ENCODE peak calls at places on chromosomes 13 and 19, in five cellular contexts. One of them, this sample, is unnamed.

GRCh38 chr13:95301135-95301946 is at the start of gene ABCC4:
- DNase-seq in mammary epithelial cell: peak; percentile 72
- DNase-seq in ascending aorta: no peak
- DNase-seq in tibial artery: peak; percentile 73
- DNase-seq in HCT116: peak; percentile 53
- DNase-seq in this sample: peak; percentile 68

GRCh38 chr13:71864094-71864980 is 2.7 kb downstream of the DACH1 start:
- DNase-seq in mammary epithelial cell: peak; percentile 1
- DNase-seq in tibial artery: no peak
- DNase-seq in HCT116: no peak
- DNase-seq in ascending aorta: no peak
- DNase-seq in this sample: no peak

GRCh38 chr13:38166121-38166520 is 183.5 kb upstream of the UFM1 start:
- DNase-seq in mammary epithelial cell: no peak
- DNase-seq in HCT116: no peak
- DNase-seq in ascending aorta: no peak
- DNase-seq in tibial artery: no peak
- DNase-seq in this sample: peak; percentile 23

GRCh38 chr13:75091707-75092106 is 390.3 kb downstream of the TBC1D4 start:
- DNase-seq in ascending aorta: no peak
- DNase-seq in HCT116: no peak
- DNase-seq in mammary epithelial cell: no peak
- DNase-seq in tibial artery: no peak
- DNase-seq in this sample: no peak

GRCh38 chr13:40187324-40187795 is 479.1 kb downstream of the FOXO1 start:
- DNase-seq in mammary epithelial cell: no peak
- DNase-seq in ascending aorta: no peak
- DNase-seq in HCT116: no peak
- DNase-seq in tibial artery: no peak
- DNase-seq in this sample: no peak

GRCh38 chr13:19888799-19889198 is 25.4 kb upstream of the ZMYM5 start:
- DNase-seq in HCT116: no peak
- DNase-seq in tibial artery: no peak
- DNase-seq in mammary epithelial cell: peak; percentile 6
- DNase-seq in ascending aorta: no peak
- DNase-seq in this sample: no peak

GRCh38 chr19:40685563-40685962 is 4.9 kb downstream of the NUMBL start:
- DNase-seq in HCT116: no peak
- DNase-seq in tibial artery: no peak
- DNase-seq in ascending aorta: no peak
- DNase-seq in mammary epithelial cell: no peak
- DNase-seq in this sample: no peak

GRCh38 chr13:113307491-113307890 is 10.5 kb downstream of the LAMP1 start:
- DNase-seq in mammary epithelial cell: no peak
- DNase-seq in ascending aorta: no peak
- DNase-seq in HCT116: no peak
- DNase-seq in tibial artery: no peak
- DNase-seq in this sample: no peak

GRCh38 chr19:9427941-9428340 is 7.4 kb downstream of the ZNF266 start:
- DNase-seq in mammary epithelial cell: no peak
- DNase-seq in HCT116: no peak
- DNase-seq in ascending aorta: no peak
- DNase-seq in tibial artery: no peak
- DNase-seq in this sample: no peak

GRCh38 chr13:112710855-112711527 is 21.2 kb downstream of the ATP11A start:
- DNase-seq in tibial artery: peak; percentile 60
- DNase-seq in mammary epithelial cell: no peak
- DNase-seq in ascending aorta: no peak
- DNase-seq in HCT116: no peak
- DNase-seq in this sample: no peak

GRCh38 chr19:9981406-9982260 is 28.7 kb downstream of the COL5A3 start:
- DNase-seq in tibial artery: no peak
- DNase-seq in mammary epithelial cell: no peak
- DNase-seq in HCT116: no peak
- DNase-seq in ascending aorta: no peak
- DNase-seq in this sample: no peak

GRCh38 chr19:3357731-3358391 is 8.5 kb upstream of the NFIC start:
- DNase-seq in mammary epithelial cell: no peak
- DNase-seq in HCT116: no peak
- DNase-seq in tibial artery: peak; percentile 68
- DNase-seq in ascending aorta: no peak
- DNase-seq in this sample: no peak

GRCh38 chr19:29503140-29503758 is 22.5 kb upstream of the VSTM2B start:
- DNase-seq in mammary epithelial cell: no peak
- DNase-seq in tibial artery: no peak
- DNase-seq in HCT116: no peak
- DNase-seq in ascending aorta: no peak
- DNase-seq in this sample: no peak

GRCh38 chr13:33917135-33917534 is 99.2 kb downstream of the RFC3 start:
- DNase-seq in ascending aorta: no peak
- DNase-seq in HCT116: no peak
- DNase-seq in mammary epithelial cell: no peak
- DNase-seq in tibial artery: no peak
- DNase-seq in this sample: no peak

GRCh38 chr13:77305276-77305675 is 21.6 kb downstream of the MYCBP2 start:
- DNase-seq in tibial artery: no peak
- DNase-seq in HCT116: no peak
- DNase-seq in ascending aorta: no peak
- DNase-seq in mammary epithelial cell: no peak
- DNase-seq in this sample: no peak

GRCh38 chr19:45440873-45441654 is 17.3 kb upstream of the ERCC1 start:
- DNase-seq in tibial artery: no peak
- DNase-seq in HCT116: no peak
- DNase-seq in mammary epithelial cell: peak; percentile 18
- DNase-seq in ascending aorta: no peak
- DNase-seq in this sample: no peak

GRCh38 chr13:76210262-76210661 is 574.1 kb downstream of the LMO7 start:
- DNase-seq in mammary epithelial cell: peak; percentile 4
- DNase-seq in HCT116: no peak
- DNase-seq in tibial artery: no peak
- DNase-seq in ascending aorta: no peak
- DNase-seq in this sample: peak; percentile 37

GRCh38 chr13:95360052-95360451 is 58.8 kb upstream of the ABCC4 start:
- DNase-seq in HCT116: no peak
- DNase-seq in tibial artery: no peak
- DNase-seq in mammary epithelial cell: no peak
- DNase-seq in ascending aorta: no peak
- DNase-seq in this sample: no peak

GRCh38 chr19:51108805-51109146 is 567 bp upstream of the CTU1 start:
- DNase-seq in mammary epithelial cell: no peak
- DNase-seq in HCT116: no peak
- DNase-seq in tibial artery: no peak
- DNase-seq in ascending aorta: no peak
- DNase-seq in this sample: no peak

GRCh38 chr19:45161715-45162463 is 1.1 kb upstream of the NKPD1 start:
- DNase-seq in ascending aorta: no peak
- DNase-seq in HCT116: no peak
- DNase-seq in mammary epithelial cell: no peak
- DNase-seq in tibial artery: no peak
- DNase-seq in this sample: no peak

GRCh38 chr19:35963514-35963913 is 27.3 kb downstream of the LRFN3 start:
- DNase-seq in tibial artery: no peak
- DNase-seq in HCT116: no peak
- DNase-seq in ascending aorta: no peak
- DNase-seq in mammary epithelial cell: peak; percentile 39
- DNase-seq in this sample: peak; percentile 38

GRCh38 chr19:23777216-23777615 is 18.5 kb upstream of the ZNF681 start:
- DNase-seq in HCT116: no peak
- DNase-seq in mammary epithelial cell: peak; percentile 56
- DNase-seq in tibial artery: no peak
- DNase-seq in ascending aorta: no peak
- DNase-seq in this sample: peak; percentile 9

GRCh38 chr19:2977686-2978466 is 512 bp downstream of the TLE6 start:
- DNase-seq in tibial artery: no peak
- DNase-seq in ascending aorta: no peak
- DNase-seq in HCT116: no peak
- DNase-seq in mammary epithelial cell: no peak
- DNase-seq in this sample: no peak

GRCh38 chr19:35229601-35230000 is 1.1 kb upstream of the FAM187B start:
- DNase-seq in ascending aorta: no peak
- DNase-seq in mammary epithelial cell: no peak
- DNase-seq in HCT116: no peak
- DNase-seq in tibial artery: no peak
- DNase-seq in this sample: no peak

GRCh38 chr13:46639033-46639981 is 86.3 kb downstream of the LRCH1 start:
- DNase-seq in mammary epithelial cell: no peak
- DNase-seq in tibial artery: no peak
- DNase-seq in HCT116: no peak
- DNase-seq in ascending aorta: no peak
- DNase-seq in this sample: no peak

GRCh38 chr13:107252428-107252827 is 684.5 kb upstream of the ARGLU1 start:
- DNase-seq in mammary epithelial cell: no peak
- DNase-seq in tibial artery: no peak
- DNase-seq in ascending aorta: no peak
- DNase-seq in HCT116: no peak
- DNase-seq in this sample: peak; percentile 35

GRCh38 chr13:37074703-37075102 is 15.2 kb upstream of the SUPT20H start:
- DNase-seq in HCT116: peak; percentile 8
- DNase-seq in ascending aorta: no peak
- DNase-seq in tibial artery: no peak
- DNase-seq in mammary epithelial cell: peak; percentile 10
- DNase-seq in this sample: no peak

GRCh38 chr19:3852614-3853254 is 16.1 kb downstream of the ZFR2 start:
- DNase-seq in tibial artery: no peak
- DNase-seq in ascending aorta: no peak
- DNase-seq in HCT116: peak; percentile 79
- DNase-seq in mammary epithelial cell: peak; percentile 95
- DNase-seq in this sample: peak; percentile 74

GRCh38 chr13:101447852-101448251 is 4.6 kb upstream of the ITGBL1 start:
- DNase-seq in HCT116: no peak
- DNase-seq in tibial artery: no peak
- DNase-seq in ascending aorta: no peak
- DNase-seq in mammary epithelial cell: peak; percentile 1
- DNase-seq in this sample: peak; percentile 11

GRCh38 chr19:47351545-47351944 is 2.4 kb downstream of the DHX34 start:
- DNase-seq in ascending aorta: no peak
- DNase-seq in HCT116: peak; percentile 41
- DNase-seq in tibial artery: no peak
- DNase-seq in mammary epithelial cell: peak; percentile 28
- DNase-seq in this sample: no peak

GRCh38 chr19:31676271-31677004 is 327.2 kb upstream of the TSHZ3 start:
- DNase-seq in HCT116: no peak
- DNase-seq in tibial artery: no peak
- DNase-seq in mammary epithelial cell: peak; percentile 14
- DNase-seq in ascending aorta: no peak
- DNase-seq in this sample: no peak

GRCh38 chr13:46507978-46508377 is 45.0 kb upstream of the LRCH1 start:
- DNase-seq in HCT116: no peak
- DNase-seq in tibial artery: no peak
- DNase-seq in mammary epithelial cell: no peak
- DNase-seq in ascending aorta: no peak
- DNase-seq in this sample: no peak

DNA sequence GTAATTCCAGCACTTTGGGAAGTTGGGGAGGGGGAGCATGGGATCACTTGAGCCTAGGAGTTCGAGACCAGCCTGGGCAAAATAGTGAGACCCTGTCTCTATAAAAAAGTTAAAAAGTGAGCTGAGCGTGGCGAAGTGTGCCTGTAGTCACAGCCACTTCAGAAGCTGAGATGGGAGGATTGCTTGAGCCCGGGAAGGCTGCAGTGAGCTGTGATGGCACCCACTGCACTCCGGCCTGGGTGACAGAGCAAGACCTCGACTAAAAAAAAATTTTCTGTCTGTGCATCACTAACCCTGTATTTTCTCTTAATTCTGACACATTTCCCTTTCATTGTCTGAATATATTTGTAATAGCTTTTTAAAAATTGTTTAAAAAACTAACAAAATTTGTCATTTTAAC is 29.8 kb downstream of the LATS2 start:
- DNase-seq in ascending aorta: no peak
- DNase-seq in tibial artery: no peak
- DNase-seq in HCT116: no peak
- DNase-seq in mammary epithelial cell: no peak
- DNase-seq in this sample: no peak
- H3K27ac ChIP-seq in ascending aorta: peak overlapping the region; percentile 17
- H3K27ac ChIP-seq in tibial artery: peak overlapping the region; percentile 77
- H3K27ac ChIP-seq in HCT116: no peak overlapping the region
- H3K27ac ChIP-seq in mammary epithelial cell: no peak overlapping the region
- H3K27ac ChIP-seq in this sample: no peak overlapping the region

GRCh38 chr19:48713864-48714755 is 5.4 kb downstream of the MAMSTR start:
- DNase-seq in mammary epithelial cell: peak; percentile 100
- DNase-seq in ascending aorta: peak; percentile 97
- DNase-seq in HCT116: peak; percentile 99
- DNase-seq in tibial artery: peak; percentile 100
- DNase-seq in this sample: peak; percentile 98
- TF ChIP-seq CTCF in mammary epithelial cell: no peak
- TF ChIP-seq CTCF in ascending aorta: no peak
- TF ChIP-seq CTCF in HCT116: no peak
- TF ChIP-seq CTCF in tibial artery: no peak
- TF ChIP-seq CTCF in this sample: peak; percentile 38

GRCh38 chr19:6769006-6769637 is 1.9 kb upstream of the SH2D3A start:
- DNase-seq in tibial artery: no peak
- DNase-seq in ascending aorta: no peak
- DNase-seq in mammary epithelial cell: no peak
- DNase-seq in HCT116: no peak
- DNase-seq in this sample: no peak
- H3K27ac ChIP-seq in tibial artery: no peak overlapping the region
- H3K27ac ChIP-seq in ascending aorta: no peak overlapping the region
- H3K27ac ChIP-seq in mammary epithelial cell: no peak overlapping the region
- H3K27ac ChIP-seq in HCT116: no peak overlapping the region
- H3K27ac ChIP-seq in this sample: no peak overlapping the region

DNA sequence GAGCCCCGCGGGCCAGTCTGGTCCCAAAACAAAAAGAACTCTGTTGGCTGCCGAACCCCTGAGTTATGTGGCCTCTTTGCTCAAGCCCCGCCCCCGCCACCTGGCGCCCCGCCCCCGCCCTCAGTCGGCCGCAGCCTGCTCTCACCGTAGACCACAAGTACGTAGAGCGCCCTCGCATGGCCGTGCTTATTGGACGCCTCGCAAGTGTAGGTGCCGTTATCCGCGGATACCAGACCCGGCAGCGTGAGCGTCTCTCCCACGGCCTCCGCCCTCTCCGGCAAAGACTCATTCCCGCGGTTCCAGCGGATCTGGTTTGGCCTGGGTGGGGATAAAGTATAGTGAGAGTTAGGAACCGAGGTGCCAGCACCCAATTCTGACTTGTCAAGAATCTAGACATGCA is 5.5 kb upstream of the ZNF428 start:
- DNase-seq in mammary epithelial cell: no peak
- DNase-seq in HCT116: peak; percentile 72
- DNase-seq in tibial artery: no peak
- DNase-seq in ascending aorta: peak; percentile 27
- DNase-seq in this sample: peak; percentile 69
- TF ChIP-seq CTCF in mammary epithelial cell: peak; percentile 52
- TF ChIP-seq CTCF in HCT116: peak; percentile 57
- TF ChIP-seq CTCF in tibial artery: no peak
- TF ChIP-seq CTCF in ascending aorta: no peak
- TF ChIP-seq CTCF in this sample: peak; percentile 71

This sample was measured in foreskin keratinocyte.